ENCODE peak calls at places on chromosomes 13 and 19, in ten cellular contexts. O is mesothelial cell of epicardium; E is activated CD8-positive, alpha-beta T cell treated with anti-CD3 and anti-CD28 coated beads for 36 hours; J is fibroblast of pulmonary artery; A is fibroblast of lung; P is GM13977; B is heart left ventricle; R is choroid plexus epithelial cell; I is AG10803; M is AG09319. X is an unnamed sample.

GRCh38 chr13:30354481-30355404 is 47.4 kb upstream of the KATNAL1 start:
- DNase-seq in O (no peak), E (no peak), J (no peak), A (no peak), P (no peak), B (no peak), R (no peak), I (no peak), M (no peak), X (no peak)

GRCh38 chr13:105537113-105537512 is 998.3 kb downstream of the EFNB2 start:
- DNase-seq in O (no peak), E (no peak), J (no peak), A (no peak), P (no peak), B (no peak), R (no peak), I (no peak), M (no peak), X (no peak)

GRCh38 chr19:47020992-47021496 is 1.4 kb downstream of the NPAS1 start:
- DNase-seq in O (no peak), E (no peak), J (peak), A (no peak), P (peak), B (no peak), R (no peak), I (peak), M (no peak), X (peak)

GRCh38 chr19:18294467-18294864 is 13.0 kb upstream of the JUND start:
- DNase-seq in O (no peak), E (peak), J (no peak), A (no peak), P (no peak), B (no peak), R (no peak), I (no peak), M (no peak), X (peak)

GRCh38 chr19:8552810-8553209 is 24.4 kb downstream of the MYO1F start:
- DNase-seq in O (no peak), E (peak), J (peak), A (peak), P (no peak), B (no peak), R (peak), I (peak), M (no peak), X (no peak)

GRCh38 chr19:19399733-19400438 is 5.6 kb upstream of the GATAD2A start:
- DNase-seq in O (no peak), E (no peak), J (peak), A (peak), P (no peak), B (no peak), R (peak), I (peak), M (no peak), X (no peak)

GRCh38 chr19:10193666-10194499 is 870 bp downstream of the DNMT1 start:
- DNase-seq in O (peak), E (peak), J (peak), A (peak), P (no peak), B (peak), R (peak), I (peak), M (no peak), X (no peak)

GRCh38 chr13:111304603-111305289 is 15.7 kb upstream of the TEX29 start:
- DNase-seq in O (no peak), E (no peak), J (no peak), A (no peak), P (no peak), B (no peak), R (no peak), I (no peak), M (no peak), X (no peak)

GRCh38 chr19:33712268-33712667 is 84.4 kb upstream of the KCTD15 start:
- DNase-seq in O (no peak), E (no peak), J (no peak), A (no peak), P (no peak), B (no peak), R (no peak), I (no peak), M (no peak), X (no peak)

GRCh38 chr13:66849706-66850105 is 380.4 kb downstream of the PCDH9 start:
- DNase-seq in O (no peak), E (no peak), J (no peak), A (no peak), P (no peak), B (no peak), R (no peak), I (no peak), M (no peak), X (no peak)

GRCh38 chr19:39046037-39046821 is 13.9 kb upstream of the FBXO27 start:
- DNase-seq in O (no peak), E (no peak), J (no peak), A (no peak), P (no peak), B (no peak), R (peak), I (no peak), M (no peak), X (no peak)

GRCh38 chr13:90105881-90106496 is 1241.5 kb upstream of the MIR17HG start:
- DNase-seq in O (no peak), E (no peak), J (peak), A (peak), P (no peak), B (no peak), R (peak), I (peak), M (peak), X (no peak)

GRCh38 chr13:31588923-31589322 is 150.4 kb upstream of the RXFP2 start:
- DNase-seq in O (no peak), E (no peak), J (no peak), A (no peak), P (no peak), B (no peak), R (no peak), I (no peak), M (no peak), X (no peak)

GRCh38 chr13:79709526-79709925 is 228.6 kb downstream of the NDFIP2 start:
- DNase-seq in O (no peak), E (no peak), J (no peak), A (peak), P (no peak), B (no peak), R (peak), I (peak), M (peak), X (no peak)

GRCh38 chr13:62137629-62138405 is 722.2 kb upstream of the PCDH20 start:
- DNase-seq in O (no peak), E (no peak), J (no peak), A (no peak), P (no peak), B (no peak), R (no peak), I (no peak), M (no peak), X (no peak)

GRCh38 chr13:21703846-21704245 is 33.0 kb downstream of the FGF9 start:
- DNase-seq in O (no peak), E (no peak), J (no peak), A (no peak), P (no peak), B (no peak), R (no peak), I (no peak), M (no peak), X (no peak)

GRCh38 chr19:1465191-1466016 is 13.6 kb downstream of the C19orf25 start:
- DNase-seq in O (peak), E (peak), J (no peak), A (peak), P (peak), B (no peak), R (peak), I (peak), M (no peak), X (no peak)
- TF ChIP-seq CTCF in O (peak), E (peak), J (peak), A (no peak), P (peak), B (peak), R (peak), I (peak), M (peak), X (peak)

GRCh38 chr19:35236638-35237400 is 8.3 kb upstream of the FAM187B start:
- DNase-seq in O (no peak), E (peak), J (no peak), A (no peak), P (no peak), B (no peak), R (no peak), I (no peak), M (no peak), X (no peak)
- TF ChIP-seq CTCF in O (no peak), E (no peak), J (no peak), A (no peak), P (peak), B (no peak), R (peak), I (peak), M (no peak), X (no peak)

GRCh38 chr19:50932690-50933083 is 20.2 kb downstream of the KLK5 start:
- DNase-seq in O (no peak), E (no peak), J (no peak), A (no peak), P (no peak), B (no peak), R (no peak), I (no peak), M (no peak), X (no peak)
- TF ChIP-seq CTCF in O (no peak), E (no peak), J (no peak), A (no peak), P (no peak), B (no peak), R (no peak), I (no peak), M (no peak), X (no peak)

DNA sequence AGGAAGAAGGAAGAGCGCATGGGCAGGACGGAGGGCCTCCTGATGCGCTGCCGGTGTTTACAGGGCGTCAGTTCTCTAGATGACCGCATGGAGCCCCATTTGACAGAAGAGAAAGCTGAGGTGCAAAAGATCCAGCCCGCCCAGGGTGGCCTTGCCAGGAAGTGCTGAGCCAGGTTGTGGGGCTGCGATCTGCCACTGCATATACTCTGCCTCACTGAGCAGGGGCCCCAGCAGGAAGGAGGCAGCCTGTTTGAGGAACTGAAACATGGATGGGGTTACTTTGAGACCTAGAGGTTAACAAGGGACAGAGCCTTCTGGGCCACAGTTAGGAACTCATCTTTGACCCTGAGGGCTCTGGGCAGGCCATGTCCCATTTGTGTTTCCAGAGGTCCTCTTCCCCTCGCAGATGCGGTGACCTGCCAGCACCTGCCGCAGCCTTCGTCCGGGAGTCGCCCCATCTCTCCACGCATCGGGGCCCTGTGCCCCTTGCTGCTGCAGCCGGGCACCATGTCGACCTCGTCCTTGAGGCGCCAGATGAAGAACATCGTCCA is 3.2 kb downstream of the EPN1 start:
- DNase-seq in O (no peak), E (no peak), J (no peak), A (no peak), P (peak), B (peak), R (no peak), I (no peak), M (no peak), X (peak)
- TF ChIP-seq CTCF in O (no peak), E (no peak), J (no peak), A (no peak), P (peak), B (no peak), R (no peak), I (no peak), M (no peak), X (peak)

GRCh38 chr19:29262085-29262484 is 49.1 kb upstream of the UQCRFS1 start:
- DNase-seq in O (no peak), E (no peak), J (no peak), A (no peak), P (no peak), B (no peak), R (no peak), I (no peak), M (no peak), X (no peak)

GRCh38 chr19:29259867-29260281 is 46.9 kb upstream of the UQCRFS1 start:
- DNase-seq in O (no peak), E (no peak), J (no peak), A (no peak), P (no peak), B (no peak), R (no peak), I (no peak), M (no peak), X (no peak)

GRCh38 chr19:29256516-29256915 is 43.6 kb upstream of the UQCRFS1 start:
- DNase-seq in O (no peak), E (no peak), J (no peak), A (no peak), P (no peak), B (no peak), R (no peak), I (no peak), M (no peak), X (no peak)

GRCh38 chr19:29260477-29261317 is 47.7 kb upstream of the UQCRFS1 start:
- DNase-seq in O (no peak), E (peak), J (peak), A (no peak), P (no peak), B (no peak), R (peak), I (peak), M (no peak), X (no peak)

DNA sequence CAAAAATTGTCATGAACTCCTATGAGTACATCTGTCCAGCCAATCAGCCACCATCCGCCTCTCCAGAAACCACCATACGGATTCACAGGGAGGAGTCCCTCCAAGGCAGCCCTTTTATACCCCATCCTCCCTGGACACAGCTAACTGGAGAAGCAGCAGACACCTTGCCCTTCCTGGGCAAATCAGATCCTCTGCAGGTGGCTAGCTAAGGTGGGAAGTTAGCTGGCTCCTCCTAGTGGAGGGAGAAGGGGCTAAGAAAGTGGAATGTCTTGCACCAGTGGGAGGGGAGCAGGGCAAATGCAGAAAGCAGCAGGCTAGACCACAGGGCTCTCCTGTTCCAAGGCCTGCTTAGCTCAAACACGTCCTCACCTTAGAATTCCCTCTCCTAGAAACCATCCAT is 46.2 kb upstream of the UQCRFS1 start:
- DNase-seq in O (no peak), E (no peak), J (peak), A (no peak), P (no peak), B (no peak), R (peak), I (no peak), M (no peak), X (no peak)
- TF ChIP-seq CTCF in O (no peak), E (no peak), J (peak), A (peak), P (peak), B (no peak), R (peak), I (peak), M (peak), X (peak)

GRCh38 chr13:48750588-48751383 is 97.1 kb downstream of the CYSLTR2 start:
- DNase-seq in O (no peak), E (no peak), J (peak), A (peak), P (no peak), B (peak), R (peak), I (peak), M (no peak), X (no peak)
- TF ChIP-seq CTCF in O (no peak), E (no peak), J (peak), A (no peak), P (no peak), B (no peak), R (peak), I (peak), M (peak), X (no peak)

GRCh38 chr19:32355309-32355708 is 9.9 kb downstream of the ZNF507 start:
- DNase-seq in O (no peak), E (no peak), J (no peak), A (no peak), P (no peak), B (no peak), R (no peak), I (no peak), M (no peak), X (no peak)
- TF ChIP-seq CTCF in O (no peak), E (no peak), J (no peak), A (no peak), P (no peak), B (no peak), R (no peak), I (no peak), M (no peak), X (no peak)

GRCh38 chr19:23771761-23772667 is 13.3 kb upstream of the ZNF681 start:
- DNase-seq in O (no peak), E (no peak), J (no peak), A (no peak), P (no peak), B (no peak), R (peak), I (no peak), M (no peak), X (no peak)
- TF ChIP-seq CTCF in O (no peak), E (no peak), J (no peak), A (no peak), P (no peak), B (no peak), R (no peak), I (no peak), M (no peak), X (no peak)

DNA sequence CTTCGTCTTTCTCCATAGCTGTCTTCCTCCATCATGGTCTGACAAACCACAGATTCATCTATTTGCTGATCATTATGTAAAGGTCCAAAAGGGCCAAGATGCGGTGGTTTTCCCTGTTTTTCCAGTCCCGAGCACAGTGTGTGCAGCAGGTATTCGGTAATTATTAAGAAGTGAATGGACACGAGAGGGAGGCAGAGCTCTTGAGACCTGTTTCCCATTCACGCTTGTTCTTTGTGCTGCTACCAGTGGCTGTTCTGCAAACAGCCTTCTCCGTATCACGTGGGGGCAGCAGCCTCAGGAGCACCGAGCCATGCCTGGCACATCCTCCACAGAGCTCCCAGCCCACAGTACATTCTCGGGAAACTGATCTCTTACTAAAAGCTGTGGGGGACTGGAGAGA is 50.3 kb downstream of the CCDC70 start:
- DNase-seq in O (no peak), E (no peak), J (no peak), A (no peak), P (no peak), B (no peak), R (peak), I (no peak), M (no peak), X (no peak)
- TF ChIP-seq CTCF in O (no peak), E (no peak), J (no peak), A (no peak), P (no peak), B (no peak), R (no peak), I (no peak), M (no peak), X (no peak)

DNA sequence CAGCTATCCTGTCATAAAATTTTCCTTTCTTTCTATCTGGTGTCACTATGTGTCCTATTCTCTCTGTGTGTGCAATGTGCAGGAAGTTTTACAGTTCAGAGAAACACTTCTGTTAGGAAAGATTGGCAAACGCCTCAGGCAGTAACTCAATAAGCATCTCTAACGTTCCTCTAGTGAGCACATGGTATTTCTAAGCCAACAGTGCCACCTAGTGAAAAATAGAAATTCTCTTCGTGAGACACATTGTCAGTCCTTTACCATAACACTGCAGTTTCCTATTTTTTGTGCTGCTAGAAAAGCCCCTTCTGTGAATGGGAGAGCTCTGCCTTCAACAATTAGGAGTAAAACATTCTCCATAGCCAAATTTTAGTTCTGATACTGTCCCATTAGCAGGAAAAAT is 50.7 kb downstream of the ZNF723 start:
- DNase-seq in O (no peak), E (no peak), J (peak), A (peak), P (no peak), B (no peak), R (peak), I (peak), M (no peak), X (no peak)
- TF ChIP-seq CTCF in O (no peak), E (peak), J (no peak), A (no peak), P (peak), B (peak), R (peak), I (peak), M (no peak), X (no peak)